ENCODE peak calls at places on chromosomes 2 and 18, in seven cellular contexts. Q is K562, X is colonic mucosa, V is GM20000, Z is HCT116, T is B cell, P is neural progenitor cell. K is an unnamed sample.

GRCh38 chr2:96251721-96252292 is 14.0 kb downstream of the TMEM127 start:
- DNase-seq in Z (peak; percentile 61), Q (peak; percentile 48), V (no peak), P (peak; percentile 73), X (no peak), T (no peak), K (peak; percentile 76)

GRCh38 chr2:186820303-186820702 is 28.7 kb downstream of the ZSWIM2 start:
- DNase-seq in V (no peak), X (no peak), Q (no peak), P (no peak), T (no peak), Z (no peak), K (no peak)

GRCh38 chr18:44520981-44521672 is 159.6 kb upstream of the SETBP1 start:
- DNase-seq in Q (no peak), X (no peak), T (no peak), Z (no peak), P (no peak), V (no peak), K (no peak)

GRCh38 chr2:164126960-164127359 is 391.2 kb upstream of the FIGN start:
- DNase-seq in Q (no peak), X (no peak), T (no peak), Z (no peak), V (no peak), P (no peak), K (no peak)

GRCh38 chr2:186508263-186508662 is 22.2 kb downstream of the ZC3H15 start:
- DNase-seq in X (no peak), P (no peak), T (no peak), V (no peak), Z (no peak), Q (no peak), K (no peak)

GRCh38 chr2:64913357-64913869 is 75.8 kb upstream of the SLC1A4 start:
- DNase-seq in Q (peak; percentile 31), X (peak; percentile 44), Z (peak; percentile 53), P (peak; percentile 73), T (no peak), V (no peak), K (no peak)

GRCh38 chr2:172102159-172102857 is 392 bp downstream of the DLX2 start:
- DNase-seq in X (no peak), Q (peak; percentile 85), P (no peak), Z (no peak), T (no peak), V (no peak), K (no peak)

GRCh38 chr2:215698566-215698965 is 262.7 kb upstream of the FN1 start:
- DNase-seq in V (no peak), T (no peak), P (no peak), Z (no peak), Q (no peak), X (no peak), K (no peak)

GRCh38 chr2:180578441-180578840 is 402.0 kb upstream of the UBE2E3 start:
- DNase-seq in Q (no peak), P (no peak), V (no peak), X (no peak), T (no peak), Z (no peak), K (no peak)

GRCh38 chr2:121008978-121009377 is 273.3 kb downstream of the GLI2 start:
- DNase-seq in Z (peak; percentile 3), P (peak; percentile 49), V (no peak), T (no peak), Q (no peak), X (no peak), K (no peak)
- TF ChIP-seq CTCF in Z (peak; percentile 45), P (peak; percentile 52), V (no peak), T (no peak), Q (peak; percentile 34), X (no peak), K (peak; percentile 18)

GRCh38 chr2:160085662-160086061 is 23.2 kb upstream of the PLA2R1 start:
- DNase-seq in Z (no peak), P (no peak), Q (no peak), T (no peak), X (no peak), V (no peak), K (no peak)
- TF ChIP-seq CTCF in Z (no peak), P (peak; percentile 26), Q (peak; percentile 34), T (no peak), X (no peak), V (no peak), K (peak; percentile 11)

GRCh38 chr2:222315443-222316121 is 16.8 kb upstream of the PAX3 start:
- DNase-seq in T (no peak), Q (no peak), X (no peak), V (peak; percentile 23), P (no peak), Z (no peak), K (no peak)
- TF ChIP-seq CTCF in T (no peak), Q (no peak), X (no peak), V (no peak), P (peak; percentile 56), Z (peak; percentile 19), K (no peak)

GRCh38 chr2:226994775-226995174 is 158.9 kb downstream of the RHBDD1 start:
- DNase-seq in Q (no peak), X (no peak), Z (peak; percentile 56), P (peak; percentile 11), T (no peak), V (no peak), K (no peak)
- TF ChIP-seq CTCF in Q (no peak), X (no peak), Z (peak; percentile 9), P (peak; percentile 43), T (no peak), V (no peak), K (peak; percentile 33)

GRCh38 chr18:13809025-13809384 is 14.9 kb upstream of the MC5R start:
- DNase-seq in Z (no peak), P (no peak), X (peak; percentile 84), T (no peak), V (no peak), Q (no peak), K (no peak)

GRCh38 chr18:13813271-13813849 is 10.6 kb upstream of the MC5R start:
- DNase-seq in Q (peak; percentile 72), T (peak; percentile 48), P (peak; percentile 78), X (peak; percentile 77), V (peak; percentile 74), Z (peak; percentile 50), K (no peak)

GRCh38 chr18:13809521-13810252 is 14.3 kb upstream of the MC5R start:
- DNase-seq in P (no peak), X (peak; percentile 70), Z (no peak), T (no peak), V (no peak), Q (no peak), K (no peak)

GRCh38 chr18:13810950-13811485 is 12.9 kb upstream of the MC5R start:
- DNase-seq in P (no peak), T (no peak), V (no peak), Z (no peak), X (no peak), Q (no peak), K (no peak)

GRCh38 chr18:13811993-13812392 is 12.0 kb upstream of the MC5R start:
- DNase-seq in X (no peak), T (no peak), Z (no peak), V (no peak), Q (peak; percentile 21), P (no peak), K (no peak)
- TF ChIP-seq CTCF in X (no peak), T (no peak), Z (no peak), V (no peak), Q (peak; percentile 18), P (no peak), K (no peak)

GRCh38 chr18:11654736-11655604 is 34.1 kb upstream of the GNAL start:
- DNase-seq in T (no peak), P (peak; percentile 79), V (peak; percentile 75), X (peak; percentile 59), Q (peak; percentile 69), Z (peak; percentile 27), K (peak; percentile 6)
- TF ChIP-seq CTCF in T (peak; percentile 62), P (peak; percentile 97), V (peak; percentile 63), X (peak; percentile 73), Q (peak; percentile 87), Z (peak; percentile 78), K (peak; percentile 93)

DNA sequence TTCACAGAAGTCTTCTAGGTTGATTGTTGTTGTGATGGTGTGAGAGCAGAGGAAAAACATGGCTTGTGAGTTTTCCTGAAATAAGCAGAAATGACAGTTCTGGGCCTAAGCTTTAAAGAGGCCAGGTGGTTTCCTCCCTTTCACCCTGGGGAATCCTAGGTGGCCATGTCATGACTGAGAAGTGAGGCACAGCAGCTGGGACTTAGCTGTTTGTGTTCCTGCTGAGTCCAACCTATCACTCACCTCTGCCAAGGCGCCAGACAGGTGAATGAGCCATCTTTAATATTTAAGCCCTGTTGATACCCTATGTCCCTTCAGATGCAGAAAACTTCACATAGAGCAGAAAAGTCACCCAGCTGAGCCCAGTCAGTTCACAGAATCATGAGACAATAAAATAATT is 384.4 kb downstream of the SLC4A3 start:
- DNase-seq in Q (no peak), X (no peak), V (no peak), P (no peak), T (no peak), Z (peak; percentile 40), K (no peak)
- TF ChIP-seq CTCF in Q (no peak), X (no peak), V (no peak), P (no peak), T (no peak), Z (no peak), K (no peak)

DNA sequence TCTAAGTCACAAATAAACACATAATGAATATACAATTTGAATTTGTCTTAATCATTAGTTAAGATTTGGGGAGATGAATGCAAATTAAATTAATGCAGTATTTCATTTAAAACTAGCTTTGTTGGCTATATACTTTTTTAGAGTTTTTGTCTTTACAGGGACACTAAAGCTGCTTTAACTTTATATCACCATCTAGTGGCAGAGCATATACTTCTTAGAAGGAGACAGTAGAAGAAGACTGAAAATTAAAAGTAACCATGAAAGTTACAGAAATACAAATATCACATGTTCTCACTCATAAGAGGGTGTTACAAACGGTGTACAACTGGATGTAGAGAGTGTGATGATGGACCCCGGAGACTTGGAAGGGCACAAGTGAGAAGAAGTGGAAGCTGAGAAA is 268.3 kb upstream of the NETO1 start:
- DNase-seq in Z (no peak), T (no peak), Q (no peak), P (peak; percentile 8), X (no peak), V (peak; percentile 12), K (peak; percentile 10)
- TF ChIP-seq CTCF in Z (no peak), T (peak; percentile 67), Q (no peak), P (peak; percentile 55), X (no peak), V (no peak), K (peak; percentile 62)

K was measured in LNCaP clone FGC.